ENCODE peak calls at places on chromosomes 1 and 21, in five cellular contexts. W is NCI-H69; O is HT1080; B is activated CD8-positive, alpha-beta memory T cell treated with anti-CD3 and anti-CD28 coated beads, Interleukin-2, amount 50 U/mL, for 4 hours; H is D341Med. S is an unnamed sample.

GRCh38 chr21:37341254-37341960 is 25.2 kb upstream of the DYRK1A start:
- DNase-seq in W (peak), B (no peak), O (no peak), H (no peak), S (no peak)

GRCh38 chr21:25578070-25578961 is 29.0 kb downstream of the MRPL39 start:
- DNase-seq in H (no peak), W (no peak), B (no peak), O (peak), S (no peak)

GRCh38 chr21:15000076-15000475 is 64.7 kb downstream of the NRIP1 start:
- DNase-seq in B (no peak), W (peak), H (no peak), O (no peak), S (no peak)

GRCh38 chr1:119795471-119795870 is 15.8 kb downstream of the REG4 start:
- DNase-seq in O (no peak), H (no peak), W (peak), B (no peak), S (no peak)

GRCh38 chr1:104387716-104388508 is 638.2 kb downstream of the AMY1C start:
- DNase-seq in O (peak), B (no peak), W (no peak), H (no peak), S (no peak)

GRCh38 chr1:216462061-216462775 is 39.0 kb upstream of the USH2A start:
- DNase-seq in H (no peak), O (peak), B (no peak), W (peak), S (no peak)

GRCh38 chr1:17167041-17167782 is 37.7 kb upstream of the PADI1 start:
- DNase-seq in W (peak), H (no peak), O (no peak), B (no peak), S (no peak)

GRCh38 chr1:48924099-48924498 is 147.4 kb upstream of the BEND5 start:
- DNase-seq in H (no peak), O (no peak), W (no peak), B (no peak), S (no peak)

GRCh38 chr1:153643825-153644224 is 10.0 kb downstream of the CHTOP start:
- DNase-seq in O (no peak), H (no peak), W (no peak), B (no peak), S (no peak)

GRCh38 chr1:166470465-166470864 is 303.7 kb upstream of the FAM78B start:
- DNase-seq in B (no peak), H (no peak), W (no peak), O (no peak), S (no peak)

GRCh38 chr1:162954824-162955223 is 93.8 kb upstream of the CCDC190 start:
- DNase-seq in O (no peak), H (no peak), W (no peak), B (no peak), S (no peak)

GRCh38 chr1:115400891-115401290 is 62.8 kb upstream of the NGF start:
- DNase-seq in O (peak), B (no peak), H (no peak), W (no peak), S (no peak)

GRCh38 chr1:9086796-9087195 is 17.4 kb upstream of the SLC2A5 start:
- DNase-seq in O (no peak), B (no peak), W (no peak), H (no peak), S (no peak)

GRCh38 chr1:26862781-26863676 is at the start of gene SFN:
- DNase-seq in B (peak), O (peak), W (peak), H (no peak), S (no peak)

GRCh38 chr1:14521602-14522001 is 76.9 kb upstream of the KAZN start:
- DNase-seq in H (no peak), B (no peak), O (no peak), W (no peak), S (no peak)

GRCh38 chr1:67889940-67890567 is 56.8 kb upstream of the GNG12 start:
- DNase-seq in O (peak), W (peak), B (no peak), H (no peak), S (no peak)

GRCh38 chr1:37671261-37671660 is 21.1 kb upstream of the CDCA8 start:
- DNase-seq in O (no peak), B (no peak), H (no peak), W (no peak), S (no peak)

GRCh38 chr1:230113605-230114241 is 46.7 kb downstream of the GALNT2 start:
- DNase-seq in B (no peak), O (peak), W (no peak), H (no peak), S (no peak)

GRCh38 chr1:153465728-153466625 is 5.5 kb upstream of the S100A7 start:
- DNase-seq in H (peak), O (peak), W (peak), B (peak), S (peak)

GRCh38 chr1:183023146-183023600 is at the start of gene LAMC1:
- DNase-seq in W (peak), B (peak), H (peak), O (peak), S (peak)

GRCh38 chr1:212656730-212657129 is 42.9 kb downstream of the BATF3 start:
- DNase-seq in W (peak), B (no peak), O (peak), H (no peak), S (no peak)

GRCh38 chr1:156615946-156616345 is 3.3 kb upstream of the HAPLN2 start:
- DNase-seq in H (no peak), W (no peak), O (no peak), B (no peak), S (no peak)

GRCh38 chr1:81550753-81551152 is 250.0 kb upstream of the ADGRL2 start:
- DNase-seq in B (no peak), H (no peak), W (no peak), O (peak), S (no peak)

GRCh38 chr1:67371043-67371442 is 59.2 kb downstream of the SERBP1 start:
- DNase-seq in B (no peak), O (no peak), H (no peak), W (no peak), S (no peak)

GRCh38 chr1:204464174-204464573 is 30.4 kb downstream of the PIK3C2B start:
- DNase-seq in O (no peak), W (no peak), H (no peak), B (no peak), S (no peak)